ENCODE peak calls at places on chromosomes 5 and 9, in ten cellular contexts. Q, D, T, A, C, E, P, R, V and F are unnamed samples.

GRCh38 chr9:98851730-98852462 is 44.4 kb downstream of the GALNT12 start:
- DNase-seq in Q (peak; percentile 11), D (no peak), T (peak; percentile 65), A (peak; percentile 33), C (no peak), E (no peak), P (no peak), R (no peak), V (peak; percentile 29), F (no peak)

GRCh38 chr5:144205141-144205551 is 34.5 kb downstream of the KCTD16 start:
- DNase-seq in Q (peak; percentile 59), D (peak; percentile 47), T (peak; percentile 39), A (peak; percentile 59), C (peak; percentile 37), E (no peak), P (no peak), R (peak; percentile 10), V (no peak), F (peak; percentile 53)

GRCh38 chr5:178386532-178386931 is 153.9 kb upstream of the PHYKPL start:
- DNase-seq in Q (no peak), D (no peak), T (no peak), A (no peak), C (no peak), E (no peak), P (no peak), R (no peak), V (no peak), F (no peak)

GRCh38 chr5:150488519-150489357 is 19.2 kb upstream of the NDST1 start:
- DNase-seq in Q (peak; percentile 87), D (peak; percentile 78), T (no peak), A (peak; percentile 85), C (peak; percentile 85), E (no peak), P (no peak), R (no peak), V (peak; percentile 65), F (peak; percentile 80)

GRCh38 chr9:96720435-96720834 is 57.5 kb downstream of the ZNF510 start:
- DNase-seq in Q (no peak), D (no peak), T (no peak), A (no peak), C (no peak), E (no peak), P (no peak), R (no peak), V (no peak), F (no peak)

GRCh38 chr5:59540366-59540765 is 353.2 kb downstream of the PDE4D start:
- DNase-seq in Q (no peak), D (no peak), T (no peak), A (no peak), C (no peak), E (no peak), P (no peak), R (no peak), V (no peak), F (no peak)

GRCh38 chr9:79362100-79363081 is 209.4 kb upstream of the TLE4 start:
- DNase-seq in Q (peak; percentile 64), D (no peak), T (peak; percentile 60), A (peak; percentile 52), C (no peak), E (no peak), P (no peak), R (no peak), V (peak; percentile 58), F (no peak)

GRCh38 chr5:155761502-155761901 is 565.5 kb upstream of the SGCD start:
- DNase-seq in Q (no peak), D (no peak), T (no peak), A (no peak), C (no peak), E (no peak), P (no peak), R (no peak), V (no peak), F (no peak)

GRCh38 chr9:37241340-37241739 is 121.0 kb downstream of the ZCCHC7 start:
- DNase-seq in Q (no peak), D (no peak), T (no peak), A (no peak), C (no peak), E (no peak), P (no peak), R (no peak), V (no peak), F (no peak)

GRCh38 chr5:143311428-143311827 is 92.1 kb downstream of the NR3C1 start:
- DNase-seq in Q (peak; percentile 88), D (peak; percentile 5), T (peak; percentile 98), A (peak; percentile 95), C (peak; percentile 87), E (no peak), P (no peak), R (no peak), V (peak; percentile 96), F (peak; percentile 4)